ENCODE peak calls at places on chromosomes 4 and X, in five cellular contexts. One of them, this sample, is unnamed.

GRCh38 chr4:126899382-126899801 is 733.4 kb upstream of the INTU start:
- DNase-seq in GM20000: no peak
- DNase-seq in activated T-helper 1 cell treated with anti-CD3 and anti-CD28 coated beads, Interleukin-2, amount 50 U/mL, for 16 hours: no peak
- DNase-seq in activated naive CD8-positive, alpha-beta T cell treated with anti-CD3 and anti-CD28 coated beads, Interleukin-2, amount 50 U/mL, for 16 hours: no peak
- DNase-seq in RWPE2: no peak
- DNase-seq in this sample: no peak

GRCh38 chr4:85577307-85577706 is 102.4 kb downstream of the ARHGAP24 start:
- DNase-seq in GM20000: no peak
- DNase-seq in activated T-helper 1 cell treated with anti-CD3 and anti-CD28 coated beads, Interleukin-2, amount 50 U/mL, for 16 hours: no peak
- DNase-seq in activated naive CD8-positive, alpha-beta T cell treated with anti-CD3 and anti-CD28 coated beads, Interleukin-2, amount 50 U/mL, for 16 hours: no peak
- DNase-seq in RWPE2: no peak
- DNase-seq in this sample: no peak

GRCh38 chr4:82500106-82500738 is 61.6 kb downstream of the TMEM150C start:
- DNase-seq in GM20000: no peak
- DNase-seq in activated T-helper 1 cell treated with anti-CD3 and anti-CD28 coated beads, Interleukin-2, amount 50 U/mL, for 16 hours: no peak
- DNase-seq in activated naive CD8-positive, alpha-beta T cell treated with anti-CD3 and anti-CD28 coated beads, Interleukin-2, amount 50 U/mL, for 16 hours: no peak
- DNase-seq in RWPE2: no peak
- DNase-seq in this sample: no peak

GRCh38 chrX:70033348-70033747 is 16.4 kb downstream of the AWAT2 start:
- DNase-seq in GM20000: peak; percentile 26
- DNase-seq in activated T-helper 1 cell treated with anti-CD3 and anti-CD28 coated beads, Interleukin-2, amount 50 U/mL, for 16 hours: no peak
- DNase-seq in activated naive CD8-positive, alpha-beta T cell treated with anti-CD3 and anti-CD28 coated beads, Interleukin-2, amount 50 U/mL, for 16 hours: no peak
- DNase-seq in RWPE2: no peak
- DNase-seq in this sample: no peak

GRCh38 chr4:150078996-150079581 is 844 bp downstream of the DCLK2 start:
- DNase-seq in GM20000: peak; percentile 66
- DNase-seq in activated T-helper 1 cell treated with anti-CD3 and anti-CD28 coated beads, Interleukin-2, amount 50 U/mL, for 16 hours: no peak
- DNase-seq in activated naive CD8-positive, alpha-beta T cell treated with anti-CD3 and anti-CD28 coated beads, Interleukin-2, amount 50 U/mL, for 16 hours: no peak
- DNase-seq in RWPE2: peak; percentile 34
- DNase-seq in this sample: no peak

GRCh38 chr4:95231713-95232112 is 317.1 kb downstream of the UNC5C start:
- DNase-seq in GM20000: no peak
- DNase-seq in activated T-helper 1 cell treated with anti-CD3 and anti-CD28 coated beads, Interleukin-2, amount 50 U/mL, for 16 hours: no peak
- DNase-seq in activated naive CD8-positive, alpha-beta T cell treated with anti-CD3 and anti-CD28 coated beads, Interleukin-2, amount 50 U/mL, for 16 hours: no peak
- DNase-seq in RWPE2: no peak
- DNase-seq in this sample: no peak

GRCh38 chr4:40547446-40548132 is 82.1 kb downstream of the RBM47 start:
- DNase-seq in GM20000: no peak
- DNase-seq in activated T-helper 1 cell treated with anti-CD3 and anti-CD28 coated beads, Interleukin-2, amount 50 U/mL, for 16 hours: no peak
- DNase-seq in activated naive CD8-positive, alpha-beta T cell treated with anti-CD3 and anti-CD28 coated beads, Interleukin-2, amount 50 U/mL, for 16 hours: no peak
- DNase-seq in RWPE2: no peak
- DNase-seq in this sample: no peak

GRCh38 chrX:132373610-132374009 is 115.2 kb downstream of the MBNL3 start:
- DNase-seq in GM20000: no peak
- DNase-seq in activated T-helper 1 cell treated with anti-CD3 and anti-CD28 coated beads, Interleukin-2, amount 50 U/mL, for 16 hours: no peak
- DNase-seq in activated naive CD8-positive, alpha-beta T cell treated with anti-CD3 and anti-CD28 coated beads, Interleukin-2, amount 50 U/mL, for 16 hours: no peak
- DNase-seq in RWPE2: no peak
- DNase-seq in this sample: no peak

GRCh38 chr4:1661695-1662094 is 22.4 kb downstream of the FAM53A start:
- DNase-seq in GM20000: no peak
- DNase-seq in activated T-helper 1 cell treated with anti-CD3 and anti-CD28 coated beads, Interleukin-2, amount 50 U/mL, for 16 hours: no peak
- DNase-seq in activated naive CD8-positive, alpha-beta T cell treated with anti-CD3 and anti-CD28 coated beads, Interleukin-2, amount 50 U/mL, for 16 hours: no peak
- DNase-seq in RWPE2: no peak
- DNase-seq in this sample: no peak

GRCh38 chr4:99156992-99157391 is 12.9 kb upstream of the ADH4 start:
- DNase-seq in GM20000: no peak
- DNase-seq in activated T-helper 1 cell treated with anti-CD3 and anti-CD28 coated beads, Interleukin-2, amount 50 U/mL, for 16 hours: no peak
- DNase-seq in activated naive CD8-positive, alpha-beta T cell treated with anti-CD3 and anti-CD28 coated beads, Interleukin-2, amount 50 U/mL, for 16 hours: no peak
- DNase-seq in RWPE2: no peak
- DNase-seq in this sample: no peak

GRCh38 chr4:80134936-80135701 is 62.1 kb upstream of the ANTXR2 start:
- DNase-seq in GM20000: no peak
- DNase-seq in activated T-helper 1 cell treated with anti-CD3 and anti-CD28 coated beads, Interleukin-2, amount 50 U/mL, for 16 hours: no peak
- DNase-seq in activated naive CD8-positive, alpha-beta T cell treated with anti-CD3 and anti-CD28 coated beads, Interleukin-2, amount 50 U/mL, for 16 hours: no peak
- DNase-seq in RWPE2: no peak
- DNase-seq in this sample: no peak

This sample was measured in stimulated activated CD4-positive, alpha-beta T cell treated with anti-CD3 and anti-CD28 coated beads, Interleukin-15, amount 100 ng/mL, for 1 hour.